ENCODE peak calls at places on chromosomes 5 and 9, in four cellular contexts. Z, I, T and Q are unnamed samples.

GRCh38 chr9:89613912-89614311 is 9.1 kb downstream of the GADD45G start:
- DNase-seq in Z (no peak), I (no peak), T (no peak), Q (no peak)

GRCh38 chr5:160330212-160330611 is 17.8 kb upstream of the CCNJL start:
- DNase-seq in T (no peak), Z (no peak), I (no peak), Q (no peak)

GRCh38 chr9:120043448-120043847 is 536.5 kb downstream of the CDK5RAP2 start:
- DNase-seq in I (no peak), Z (no peak), T (no peak), Q (no peak)

GRCh38 chr5:120380644-120381043 is 83.5 kb upstream of the PRR16 start:
- DNase-seq in T (no peak), I (no peak), Z (no peak), Q (no peak)

GRCh38 chr5:141186897-141187512 is at the start of gene PCDHB9:
- DNase-seq in T (peak; percentile 3), I (peak; percentile 47), Z (peak; percentile 79), Q (no peak)

GRCh38 chr9:112629890-112630485 is 87.9 kb downstream of the INIP start:
- DNase-seq in T (no peak), I (no peak), Z (peak; percentile 73), Q (no peak)

GRCh38 chr5:65506961-65507360 is 25.2 kb upstream of the ADAMTS6 start:
- DNase-seq in I (no peak), Z (no peak), T (no peak), Q (no peak)

GRCh38 chr5:75260708-75261107 is 24.0 kb upstream of the ANKRD31 start:
- DNase-seq in T (no peak), I (no peak), Z (no peak), Q (peak; percentile 43)

GRCh38 chr5:93582677-93583524 is at the start of gene NR2F1:
- DNase-seq in I (peak; percentile 98), Z (peak; percentile 88), T (peak; percentile 99), Q (peak; percentile 66)

GRCh38 chr5:151082976-151083651 is 2.3 kb upstream of the TNIP1 start:
- DNase-seq in Z (no peak), T (no peak), I (peak; percentile 90), Q (peak; percentile 81)

GRCh38 chr9:72952914-72953313 is at the start of gene ALDH1A1:
- DNase-seq in I (no peak), Z (no peak), T (peak; percentile 73), Q (peak; percentile 63)

GRCh38 chr9:126043691-126044090 is 282.9 kb upstream of the MVB12B start:
- DNase-seq in T (peak; percentile 39), Z (no peak), I (no peak), Q (no peak)

GRCh38 chr5:151234476-151235238 is 10.8 kb upstream of the CCDC69 start:
- DNase-seq in Z (no peak), I (no peak), T (no peak), Q (peak; percentile 39)

GRCh38 chr5:15367501-15367900 is 132.5 kb upstream of the FBXL7 start:
- DNase-seq in T (peak; percentile 33), I (no peak), Z (no peak), Q (no peak)

GRCh38 chr5:109029847-109030246 is 282.1 kb downstream of the FER start:
- DNase-seq in Z (no peak), I (no peak), T (no peak), Q (no peak)

GRCh38 chr5:68440666-68441065 is 225.1 kb downstream of the PIK3R1 start:
- DNase-seq in T (no peak), I (no peak), Z (no peak), Q (no peak)

GRCh38 chr5:74919487-74919886 is 53.3 kb upstream of the FAM169A start:
- DNase-seq in T (peak; percentile 65), Z (peak; percentile 55), I (peak; percentile 63), Q (no peak)

GRCh38 chr5:37478086-37478485 is 99.0 kb downstream of the WDR70 start:
- DNase-seq in Z (no peak), I (no peak), T (no peak), Q (no peak)

GRCh38 chr5:9626955-9627354 is 3.2 kb downstream of the TAS2R1 start:
- DNase-seq in I (no peak), Z (no peak), T (no peak), Q (no peak)

GRCh38 chr5:123094227-123094918 is 5.3 kb downstream of the PRDM6 start:
- DNase-seq in T (no peak), I (no peak), Z (no peak), Q (no peak)

GRCh38 chr9:112174965-112175795 is at the start of gene SUSD1:
- DNase-seq in T (peak; percentile 26), I (no peak), Z (peak; percentile 77), Q (peak; percentile 56)

GRCh38 chr5:143134269-143134668 is 269.2 kb downstream of the NR3C1 start:
- DNase-seq in Z (no peak), I (peak; percentile 17), T (no peak), Q (no peak)

GRCh38 chr9:83701769-83702168 is 6.0 kb downstream of the UBQLN1 start:
- DNase-seq in I (peak; percentile 55), T (peak; percentile 88), Z (no peak), Q (no peak)

GRCh38 chr5:60961685-60962084 is 16.7 kb downstream of the NDUFAF2 start:
- DNase-seq in T (no peak), I (no peak), Z (no peak), Q (no peak)

GRCh38 chr5:3385874-3386536 is 209.6 kb upstream of the IRX1 start:
- DNase-seq in I (no peak), Z (no peak), T (no peak), Q (no peak)

GRCh38 chr9:91433180-91433579 is 9.5 kb upstream of the NFIL3 start:
- DNase-seq in T (peak; percentile 85), I (peak; percentile 88), Z (no peak), Q (peak; percentile 39)

GRCh38 chr9:33211695-33212393 is 28.1 kb upstream of the SPINK4 start:
- DNase-seq in T (no peak), Z (peak; percentile 64), I (peak; percentile 66), Q (no peak)

GRCh38 chr5:133527311-133527710 is 85.0 kb downstream of the FSTL4 start:
- DNase-seq in Z (no peak), T (no peak), I (no peak), Q (no peak)

GRCh38 chr5:112960316-112960715 is 16.3 kb upstream of the DCP2 start:
- DNase-seq in I (no peak), Z (no peak), T (no peak), Q (no peak)

GRCh38 chr9:124764774-124765438 is 6.2 kb downstream of the NR6A1 start:
- DNase-seq in T (peak; percentile 47), Z (no peak), I (peak; percentile 35), Q (no peak)

GRCh38 chr9:136093331-136093986 is 1.6 kb downstream of the NACC2 start:
- DNase-seq in T (no peak), I (no peak), Z (peak; percentile 72), Q (peak; percentile 54)
- H3K9ac ChIP-seq in T (peak overlapping the region; percentile 82), I (peak overlapping the region; percentile 71), Z (no peak overlapping the region), Q (peak overlapping the region; percentile 74)

GRCh38 chr9:86330186-86330585 is 24.0 kb downstream of the TUT7 start:
- DNase-seq in Z (no peak), T (no peak), I (no peak), Q (no peak)
- H3K9ac ChIP-seq in Z (no peak overlapping the region), T (no peak overlapping the region), I (no peak overlapping the region), Q (no peak overlapping the region)

DNA sequence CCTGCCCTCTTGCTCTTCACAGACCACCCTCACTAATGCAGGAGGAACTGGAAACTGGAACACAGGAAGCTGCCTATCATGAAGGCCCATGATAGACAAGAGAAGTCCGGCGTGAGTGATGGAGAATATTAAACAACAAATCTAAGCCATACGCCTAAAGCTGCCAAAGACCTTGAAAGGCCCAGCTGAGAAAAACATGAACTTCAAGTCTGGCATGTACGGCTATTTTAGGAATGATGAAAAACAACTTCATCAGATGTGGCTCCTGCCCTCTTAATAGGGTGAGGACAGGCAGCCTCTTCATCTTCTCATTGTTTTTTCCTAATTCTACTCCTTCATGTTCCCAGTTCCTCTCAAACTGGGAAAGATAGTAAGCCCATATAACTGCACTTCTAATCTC is 20.3 kb downstream of the FBP1 start:
- DNase-seq in Z (no peak), T (no peak), I (no peak), Q (no peak)
- H3K9ac ChIP-seq in Z (no peak overlapping the region), T (no peak overlapping the region), I (no peak overlapping the region), Q (no peak overlapping the region)

GRCh38 chr5:172188893-172189692 is 1.1 kb upstream of the STK10 start:
- DNase-seq in Z (peak; percentile 88), T (no peak), I (no peak), Q (no peak)
- H3K9ac ChIP-seq in Z (peak overlapping the region; percentile 28), T (no peak overlapping the region), I (peak overlapping the region; percentile 84), Q (peak overlapping the region; percentile 2)

DNA sequence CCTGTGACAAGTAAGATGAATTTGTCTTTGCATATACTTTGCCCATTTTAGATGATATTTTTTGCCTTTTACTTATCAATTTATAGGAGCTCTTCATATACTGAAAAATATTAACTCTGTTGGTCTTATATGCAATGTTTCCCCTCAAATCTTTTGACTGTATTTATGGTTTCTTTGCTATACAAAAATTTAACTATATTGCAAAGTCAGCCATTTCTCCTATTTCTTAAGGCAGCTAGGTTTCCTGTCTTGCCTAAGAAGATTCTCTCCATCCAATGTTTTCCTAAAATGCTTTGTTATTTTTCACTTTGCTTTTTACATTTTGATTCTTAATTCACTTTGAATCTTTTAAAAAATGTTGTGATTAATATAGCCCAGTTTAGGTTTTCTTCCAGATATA is 273.1 kb downstream of the NSG2 start:
- DNase-seq in Z (no peak), T (no peak), I (no peak), Q (no peak)
- H3K9ac ChIP-seq in Z (no peak overlapping the region), T (no peak overlapping the region), I (no peak overlapping the region), Q (no peak overlapping the region)